ENCODE peak calls at places on chromosome 18, in ten cellular contexts. One of them, this sample, is unnamed.

GRCh38 chr18:53795610-53796009 is 428.9 kb downstream of the MBD2 start:
- ATAC-seq in gastroesophageal sphincter: no peak
- ATAC-seq in right cardiac atrium: no peak
- ATAC-seq in PC-3: no peak
- ATAC-seq in stimulated activated naive CD8-positive, alpha-beta T cell treated with anti-CD3 and anti-CD28 coated beads, Interleukin-15, amount 100 ng/mL, for 72 hours: peak
- ATAC-seq in A549: no peak
- ATAC-seq in naive thymus-derived CD8-positive, alpha-beta T cell: no peak
- ATAC-seq in K562: no peak
- ATAC-seq in CD4-positive, alpha-beta T cell: no peak
- ATAC-seq in effector memory CD8-positive, alpha-beta T cell: no peak
- ATAC-seq in this sample: no peak

GRCh38 chr18:22913861-22914260 is 19.3 kb upstream of the RBBP8 start:
- ATAC-seq in gastroesophageal sphincter: no peak
- ATAC-seq in naive thymus-derived CD8-positive, alpha-beta T cell: no peak
- ATAC-seq in effector memory CD8-positive, alpha-beta T cell: no peak
- ATAC-seq in PC-3: peak
- ATAC-seq in CD4-positive, alpha-beta T cell: no peak
- ATAC-seq in right cardiac atrium: no peak
- ATAC-seq in stimulated activated naive CD8-positive, alpha-beta T cell treated with anti-CD3 and anti-CD28 coated beads, Interleukin-15, amount 100 ng/mL, for 72 hours: no peak
- ATAC-seq in A549: no peak
- ATAC-seq in K562: no peak
- ATAC-seq in this sample: no peak

GRCh38 chr18:53745986-53746385 is 478.5 kb downstream of the MBD2 start:
- ATAC-seq in naive thymus-derived CD8-positive, alpha-beta T cell: no peak
- ATAC-seq in K562: no peak
- ATAC-seq in right cardiac atrium: no peak
- ATAC-seq in PC-3: peak
- ATAC-seq in stimulated activated naive CD8-positive, alpha-beta T cell treated with anti-CD3 and anti-CD28 coated beads, Interleukin-15, amount 100 ng/mL, for 72 hours: no peak
- ATAC-seq in effector memory CD8-positive, alpha-beta T cell: no peak
- ATAC-seq in A549: no peak
- ATAC-seq in CD4-positive, alpha-beta T cell: no peak
- ATAC-seq in gastroesophageal sphincter: no peak
- ATAC-seq in this sample: no peak

GRCh38 chr18:75784413-75784812 is 356.9 kb upstream of the SMIM21 start:
- ATAC-seq in gastroesophageal sphincter: no peak
- ATAC-seq in K562: no peak
- ATAC-seq in right cardiac atrium: no peak
- ATAC-seq in PC-3: no peak
- ATAC-seq in naive thymus-derived CD8-positive, alpha-beta T cell: no peak
- ATAC-seq in A549: no peak
- ATAC-seq in effector memory CD8-positive, alpha-beta T cell: no peak
- ATAC-seq in CD4-positive, alpha-beta T cell: no peak
- ATAC-seq in stimulated activated naive CD8-positive, alpha-beta T cell treated with anti-CD3 and anti-CD28 coated beads, Interleukin-15, amount 100 ng/mL, for 72 hours: no peak
- ATAC-seq in this sample: no peak

GRCh38 chr18:59861963-59862819 is 37.6 kb upstream of the PMAIP1 start:
- ATAC-seq in PC-3: no peak
- ATAC-seq in K562: no peak
- ATAC-seq in CD4-positive, alpha-beta T cell: no peak
- ATAC-seq in stimulated activated naive CD8-positive, alpha-beta T cell treated with anti-CD3 and anti-CD28 coated beads, Interleukin-15, amount 100 ng/mL, for 72 hours: no peak
- ATAC-seq in effector memory CD8-positive, alpha-beta T cell: no peak
- ATAC-seq in gastroesophageal sphincter: no peak
- ATAC-seq in right cardiac atrium: no peak
- ATAC-seq in naive thymus-derived CD8-positive, alpha-beta T cell: no peak
- ATAC-seq in A549: no peak
- ATAC-seq in this sample: peak

GRCh38 chr18:69817335-69817935 is 130.2 kb downstream of the CD226 start:
- ATAC-seq in gastroesophageal sphincter: no peak
- ATAC-seq in CD4-positive, alpha-beta T cell: no peak
- ATAC-seq in PC-3: peak
- ATAC-seq in right cardiac atrium: no peak
- ATAC-seq in effector memory CD8-positive, alpha-beta T cell: no peak
- ATAC-seq in stimulated activated naive CD8-positive, alpha-beta T cell treated with anti-CD3 and anti-CD28 coated beads, Interleukin-15, amount 100 ng/mL, for 72 hours: no peak
- ATAC-seq in A549: no peak
- ATAC-seq in naive thymus-derived CD8-positive, alpha-beta T cell: no peak
- ATAC-seq in K562: no peak
- ATAC-seq in this sample: no peak

GRCh38 chr18:73479472-73479871 is 611.7 kb upstream of the NETO1 start:
- ATAC-seq in naive thymus-derived CD8-positive, alpha-beta T cell: no peak
- ATAC-seq in CD4-positive, alpha-beta T cell: no peak
- ATAC-seq in effector memory CD8-positive, alpha-beta T cell: no peak
- ATAC-seq in gastroesophageal sphincter: no peak
- ATAC-seq in PC-3: peak
- ATAC-seq in K562: no peak
- ATAC-seq in right cardiac atrium: no peak
- ATAC-seq in stimulated activated naive CD8-positive, alpha-beta T cell treated with anti-CD3 and anti-CD28 coated beads, Interleukin-15, amount 100 ng/mL, for 72 hours: no peak
- ATAC-seq in A549: no peak
- ATAC-seq in this sample: no peak

GRCh38 chr18:62282188-62282629 is 42.9 kb upstream of the TNFRSF11A start:
- ATAC-seq in CD4-positive, alpha-beta T cell: no peak
- ATAC-seq in PC-3: peak
- ATAC-seq in effector memory CD8-positive, alpha-beta T cell: no peak
- ATAC-seq in gastroesophageal sphincter: no peak
- ATAC-seq in right cardiac atrium: no peak
- ATAC-seq in stimulated activated naive CD8-positive, alpha-beta T cell treated with anti-CD3 and anti-CD28 coated beads, Interleukin-15, amount 100 ng/mL, for 72 hours: peak
- ATAC-seq in A549: no peak
- ATAC-seq in naive thymus-derived CD8-positive, alpha-beta T cell: no peak
- ATAC-seq in K562: no peak
- ATAC-seq in this sample: no peak

GRCh38 chr18:8703781-8704301 is 1.5 kb upstream of the MTCL1 start:
- ATAC-seq in stimulated activated naive CD8-positive, alpha-beta T cell treated with anti-CD3 and anti-CD28 coated beads, Interleukin-15, amount 100 ng/mL, for 72 hours: no peak
- ATAC-seq in gastroesophageal sphincter: no peak
- ATAC-seq in effector memory CD8-positive, alpha-beta T cell: no peak
- ATAC-seq in naive thymus-derived CD8-positive, alpha-beta T cell: no peak
- ATAC-seq in K562: no peak
- ATAC-seq in PC-3: no peak
- ATAC-seq in CD4-positive, alpha-beta T cell: no peak
- ATAC-seq in right cardiac atrium: no peak
- ATAC-seq in A549: peak
- ATAC-seq in this sample: no peak